ENCODE peak calls at places on chromosome 2, in five cellular contexts. L, D, X, U and R are unnamed samples. For H3K4me1, the result is how much of the 10 kb centered on the place peaks cover.

GRCh38 chr2:81097361-81097760 is 792.8 kb upstream of the LRRTM1 start:
- DNase-seq in X (no peak), D (no peak), U (no peak), L (no peak), R (no peak)

GRCh38 chr2:107437265-107437664 is 389.4 kb upstream of the RGPD4 start:
- DNase-seq in D (no peak), U (no peak), X (no peak), L (no peak), R (no peak)

GRCh38 chr2:197804758-197805597 is 585 bp downstream of the PLCL1 start:
- DNase-seq in L (peak), U (no peak), X (no peak), D (no peak), R (no peak)

GRCh38 chr2:170679607-170680079 is 35.5 kb upstream of the SP5 start:
- DNase-seq in D (no peak), X (no peak), U (peak), L (no peak), R (no peak)

GRCh38 chr2:36702781-36703180 is 6.3 kb downstream of the VIT start:
- DNase-seq in L (no peak), X (no peak), U (no peak), D (no peak), R (no peak)

GRCh38 chr2:216539791-216540241 is 41.2 kb downstream of the RPL37A start:
- DNase-seq in L (no peak), X (no peak), D (peak), U (no peak), R (no peak)

GRCh38 chr2:241011751-241012510 is 13.5 kb downstream of the SNED1 start:
- DNase-seq in U (no peak), L (no peak), X (no peak), D (no peak), R (no peak)

GRCh38 chr2:216546646-216547403 is 48.2 kb downstream of the RPL37A start:
- DNase-seq in U (no peak), L (no peak), X (no peak), D (no peak), R (no peak)

GRCh38 chr2:46847185-46847710 is 68.4 kb downstream of the MCFD2 start:
- DNase-seq in L (no peak), U (peak), X (no peak), D (no peak), R (no peak)

GRCh38 chr2:199440118-199440517 is 17.6 kb downstream of the SATB2 start:
- DNase-seq in L (no peak), X (no peak), U (no peak), D (no peak), R (no peak)

GRCh38 chr2:120347387-120348010 is 1.6 kb downstream of the INHBB start:
- DNase-seq in X (no peak), L (no peak), U (no peak), D (no peak), R (no peak)

GRCh38 chr2:121858406-121858805 is 103.0 kb downstream of the TSN start:
- DNase-seq in D (no peak), U (no peak), L (no peak), X (no peak), R (no peak)

GRCh38 chr2:9993490-9994165 is 42.1 kb downstream of the GRHL1 start:
- DNase-seq in D (no peak), U (no peak), L (no peak), X (no peak), R (no peak)

GRCh38 chr2:165401285-165401852 is 68.1 kb upstream of the CSRNP3 start:
- DNase-seq in L (peak), D (peak), U (peak), X (peak), R (peak)

GRCh38 chr2:107932483-107932882 is 53.8 kb upstream of the SLC5A7 start:
- DNase-seq in L (no peak), X (no peak), D (no peak), U (no peak), R (no peak)

GRCh38 chr2:157875720-157876065 is 437 bp downstream of the ACVR1 start:
- DNase-seq in X (no peak), D (no peak), L (peak), U (peak), R (no peak)

GRCh38 chr2:29977284-29977683 is 55.9 kb upstream of the ALK start:
- DNase-seq in X (no peak), U (no peak), L (no peak), D (no peak), R (no peak)

GRCh38 chr2:230226090-230226551 is 585 bp downstream of the SP140 start:
- DNase-seq in X (no peak), D (peak), L (no peak), U (no peak), R (no peak)

GRCh38 chr2:113275556-113276215 is 3.0 kb downstream of the PAX8 start:
- DNase-seq in D (no peak), U (no peak), X (no peak), L (no peak), R (no peak)

GRCh38 chr2:62478093-62478580 is 27.9 kb downstream of the TMEM17 start:
- DNase-seq in D (no peak), X (no peak), L (no peak), U (peak), R (no peak)

GRCh38 chr2:54429811-54430600 is 26.1 kb upstream of the SPTBN1 start:
- DNase-seq in L (peak), U (no peak), X (no peak), D (no peak), R (no peak)

GRCh38 chr2:67564076-67564475 is 166.9 kb downstream of the ETAA1 start:
- DNase-seq in U (no peak), X (no peak), D (no peak), L (no peak), R (no peak)

GRCh38 chr2:213091765-213092164 is 59.6 kb downstream of the IKZF2 start:
- DNase-seq in U (no peak), D (no peak), X (no peak), L (no peak), R (no peak)

GRCh38 chr2:71530246-71530986 is 77.1 kb downstream of the DYSF start:
- DNase-seq in U (peak), D (no peak), L (peak), X (peak), R (no peak)

GRCh38 chr2:64525323-64525625 is 1.1 kb downstream of the AFTPH start:
- DNase-seq in L (peak), D (no peak), U (peak), X (no peak), R (no peak)

GRCh38 chr2:54550523-54550922 is 94.4 kb downstream of the SPTBN1 start:
- DNase-seq in L (no peak), D (no peak), U (no peak), X (no peak), R (no peak)

GRCh38 chr2:172046080-172046678 is 39.1 kb upstream of the DLX1 start:
- DNase-seq in L (no peak), D (no peak), X (no peak), U (no peak), R (no peak)

GRCh38 chr2:223970343-223971128 is 13.3 kb downstream of the MRPL44 start:
- DNase-seq in U (peak), X (peak), L (no peak), D (no peak), R (peak)

GRCh38 chr2:28129955-28130695 is 239.6 kb downstream of the BABAM2 start:
- DNase-seq in X (no peak), L (no peak), D (no peak), U (no peak), R (no peak)

GRCh38 chr2:126932529-126932928 is 33.8 kb downstream of the TEX51 start:
- DNase-seq in X (no peak), D (no peak), U (no peak), L (no peak), R (no peak)

GRCh38 chr2:59490994-59491393 is 1062.5 kb downstream of the BCL11A start:
- DNase-seq in L (no peak), D (no peak), U (no peak), X (no peak), R (no peak)

GRCh38 chr2:34731274-34731673 is 1132.2 kb upstream of the FAM98A start:
- DNase-seq in X (no peak), L (no peak), D (no peak), U (no peak), R (no peak)

GRCh38 chr2:63993871-63994270 is 25.4 kb downstream of the VPS54 start:
- DNase-seq in X (no peak), L (no peak), D (no peak), U (no peak), R (no peak)

GRCh38 chr2:182636694-182637093 is 79.4 kb upstream of the DNAJC10 start:
- DNase-seq in X (no peak), U (no peak), D (no peak), L (no peak), R (no peak)

GRCh38 chr2:18319987-18320386 is 240.5 kb downstream of the RDH14 start:
- DNase-seq in X (no peak), L (no peak), U (no peak), D (no peak), R (no peak)

GRCh38 chr2:4628931-4629565 is 925.7 kb downstream of the DCDC2C start:
- DNase-seq in L (no peak), X (no peak), U (no peak), D (no peak), R (no peak)

GRCh38 chr2:30481323-30481800 is 34.3 kb downstream of the LCLAT1 start:
- DNase-seq in X (no peak), L (peak), D (no peak), U (no peak), R (no peak)

GRCh38 chr2:109343460-109343859 is 214.5 kb downstream of the SH3RF3 start:
- DNase-seq in U (no peak), L (no peak), D (no peak), X (no peak), R (no peak)

GRCh38 chr2:129744141-129744540 is 235.3 kb upstream of the RAB6C start:
- DNase-seq in L (no peak), D (no peak), X (no peak), U (no peak), R (no peak)

GRCh38 chr2:195848119-195848899 is 191.3 kb downstream of the SLC39A10 start:
- DNase-seq in X (peak), D (no peak), U (no peak), L (no peak), R (no peak)
- TF ChIP-seq SIN3A in X (no peak), D (no peak), U (no peak), L (no peak), R (no peak)

DNA sequence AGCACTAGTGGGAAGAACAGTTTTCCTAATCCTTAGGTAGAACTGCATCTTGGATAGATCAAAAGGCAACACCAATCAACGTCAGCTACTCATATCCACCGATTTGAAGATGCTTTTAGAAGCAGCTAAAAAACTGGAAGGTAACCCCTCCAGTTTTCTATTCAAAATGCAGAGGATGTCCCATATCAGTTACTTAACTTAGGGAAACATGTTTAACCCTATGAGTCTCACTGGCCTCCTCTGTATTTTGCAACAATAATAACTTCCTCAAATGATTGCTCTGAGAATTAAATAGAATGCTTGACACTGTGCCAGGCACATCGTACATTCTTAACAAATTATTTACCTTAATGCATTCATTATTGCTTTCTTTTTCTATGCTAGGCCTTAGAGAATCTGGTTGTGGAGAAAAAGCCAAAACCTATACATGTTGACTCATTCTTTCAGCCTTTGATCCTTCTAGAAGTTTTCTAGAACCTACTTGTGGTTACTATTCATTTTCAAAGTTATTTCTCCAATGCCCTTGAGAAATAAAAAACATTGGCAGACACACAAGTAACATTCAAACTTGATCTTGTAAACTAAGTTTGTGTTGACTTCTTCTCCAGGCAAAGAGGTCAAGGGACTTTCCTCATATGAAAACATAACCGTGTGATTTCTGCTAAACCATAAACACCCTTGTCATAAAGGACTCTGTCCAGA is 4.7 kb downstream of the DOCK10 start:
- DNase-seq in X (no peak), U (no peak), D (no peak), L (no peak), R (no peak)
- H3K4me1 ChIP-seq in X (under half), U (under half), D (under half), L (under half), R (under half)

DNA sequence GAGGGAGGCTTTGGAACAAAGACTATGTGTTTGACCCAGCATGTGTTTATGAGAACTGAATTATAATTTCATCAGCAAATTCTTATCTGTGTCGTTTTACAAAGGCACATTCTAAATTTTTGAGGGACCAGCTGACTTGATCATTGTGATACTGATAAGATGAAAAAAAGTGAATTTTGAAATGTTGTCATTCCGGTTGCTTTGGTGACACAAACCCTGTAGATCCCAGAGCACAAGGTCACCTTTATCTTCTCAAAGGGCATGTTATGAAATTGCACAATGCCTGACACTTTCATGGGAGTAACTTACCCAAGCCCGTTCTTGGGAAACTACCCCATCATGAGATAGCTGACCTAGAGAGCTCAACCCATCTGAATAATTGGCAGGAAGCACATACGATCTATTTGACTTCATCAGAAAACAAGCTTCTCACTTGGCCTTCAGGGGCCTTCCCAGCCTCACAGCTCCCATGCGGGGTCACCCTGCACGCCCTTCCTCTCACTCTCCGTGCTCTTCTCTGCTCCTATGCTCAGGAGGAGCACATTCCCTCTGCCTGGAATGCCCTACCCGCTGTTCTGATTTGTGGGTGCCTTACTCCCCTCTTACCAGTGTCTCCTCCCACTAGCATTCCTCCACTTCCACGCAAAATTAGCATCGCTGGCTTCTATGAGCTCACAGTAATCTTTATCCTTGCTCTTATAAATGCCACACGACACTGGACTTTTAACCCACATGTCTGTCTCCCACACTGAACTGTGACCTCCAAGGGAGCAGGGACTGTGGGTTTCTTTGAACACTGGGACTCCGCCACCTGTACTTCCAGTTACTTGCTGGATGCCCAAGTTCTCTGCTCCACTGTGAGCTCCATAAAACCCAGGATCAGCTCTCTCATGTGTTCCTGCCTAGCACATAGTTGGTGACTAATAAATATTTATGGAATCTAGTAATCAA is 555.8 kb upstream of the ID2 start:
- DNase-seq in L (no peak), X (no peak), D (no peak), U (peak), R (no peak)
- TF ChIP-seq REST in L (no peak), X (no peak), D (no peak), U (peak), R (no peak)

DNA sequence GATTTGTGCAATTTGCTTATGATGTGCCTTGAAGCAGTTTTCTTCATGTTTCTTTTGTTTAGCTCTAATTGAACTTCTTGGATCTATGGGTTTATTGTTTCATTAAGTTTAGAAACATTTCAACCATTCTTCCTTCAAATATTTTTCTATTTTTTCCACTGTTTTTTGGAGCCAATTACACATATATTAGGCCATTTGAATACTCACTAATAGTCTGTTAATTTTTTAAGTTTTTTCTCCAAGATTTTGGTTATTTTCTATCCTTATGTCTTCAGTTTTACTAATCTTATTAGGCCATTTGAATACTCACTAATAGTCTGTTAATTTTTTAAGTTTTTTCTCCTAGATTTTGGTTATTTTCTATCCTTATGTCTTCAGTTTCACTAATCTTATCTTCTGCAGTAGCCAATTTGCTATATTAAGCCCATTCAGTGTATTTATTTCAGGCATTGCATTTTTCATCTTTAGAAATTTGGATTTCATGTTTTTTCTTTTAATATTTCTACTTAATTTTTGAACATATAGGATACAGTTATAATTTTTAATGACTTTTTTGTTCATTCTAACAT is 9.5 kb upstream of the TMEM87B start:
- DNase-seq in L (no peak), D (no peak), X (no peak), U (no peak), R (no peak)
- TF ChIP-seq SIN3A in L (no peak), D (no peak), X (no peak), U (no peak), R (no peak)

DNA sequence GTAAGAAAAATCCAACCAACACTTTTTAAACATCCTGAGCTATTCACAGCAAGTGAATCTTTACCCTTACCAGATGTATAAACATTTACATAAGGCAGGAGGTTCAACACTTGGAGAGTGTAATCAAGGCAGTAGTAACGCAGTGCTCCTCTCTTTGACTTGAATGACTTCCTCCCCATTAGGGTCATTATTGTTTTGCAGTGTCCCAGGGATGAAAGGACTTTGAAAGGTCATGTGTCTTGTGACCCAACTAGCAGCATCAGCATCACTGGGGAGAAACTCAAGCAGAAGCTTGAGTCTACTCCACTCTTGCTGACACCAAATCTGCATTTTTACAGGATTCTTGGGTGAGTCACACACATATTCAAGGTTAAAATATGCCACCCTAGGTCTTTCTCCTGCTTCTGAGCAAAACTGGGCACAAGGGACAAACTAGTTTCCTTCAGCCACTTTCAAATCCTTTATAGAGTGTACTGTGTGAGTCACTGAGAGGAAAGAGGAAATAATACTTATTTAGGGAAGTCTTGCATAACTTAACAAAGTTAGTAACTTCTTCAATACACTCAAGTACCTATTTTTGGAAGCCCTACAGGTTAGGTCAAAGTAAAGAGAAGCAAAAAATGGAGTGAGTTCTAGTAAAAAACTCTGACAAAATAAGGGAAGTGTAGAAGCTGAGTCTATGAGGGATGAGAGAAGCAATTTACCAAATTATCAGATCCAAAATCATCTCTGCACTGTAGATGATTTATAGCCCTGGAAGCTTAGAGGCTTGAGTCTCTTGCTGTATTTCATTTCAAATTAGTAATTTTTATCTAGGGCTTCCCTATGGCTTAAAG is 51.0 kb upstream of the EML4 start:
- DNase-seq in L (no peak), X (no peak), U (peak), D (peak), R (peak)
- H3K4me1 ChIP-seq in L (under half), X (under half), U (half or more), D (under half), R (under half)

GRCh38 chr2:20635096-20635475 is 15.8 kb downstream of the HS1BP3 start:
- DNase-seq in X (no peak), U (no peak), L (no peak), D (no peak), R (no peak)
- TF ChIP-seq REST in X (no peak), U (no peak), L (no peak), D (no peak), R (no peak)